ENCODE peak calls at places on chromosomes 13 and 19, in ten cellular contexts. I is BE2C; V is stimulated activated CD4-positive, alpha-beta T cell treated with anti-CD3 and anti-CD28 coated beads, TNF-alpha, amount 100 ng/mL, for 4 hours; P is amygdala; Q is PC-3; L is HTR-8/SVneo; S is ascending aorta; E is head of caudate nucleus; A is activated CD8-positive, alpha-beta T cell treated with anti-CD3 and anti-CD28 coated beads for 36 hours; D is ELF-1. O is an unnamed sample.

GRCh38 chr19:8552810-8553209 is 24.4 kb downstream of the MYO1F start:
- DNase-seq in P (no peak), Q (peak), I (peak), D (peak), E (no peak), L (peak), V (no peak), A (peak), S (no peak), O (peak)

GRCh38 chr13:112895521-112896465 is 73.2 kb upstream of the MCF2L start:
- DNase-seq in A (no peak), D (no peak), I (no peak), Q (no peak), P (no peak), V (no peak), E (no peak), S (no peak), L (no peak), O (no peak)

GRCh38 chr19:4200940-4201542 is 18.6 kb downstream of the ANKRD24 start:
- DNase-seq in I (no peak), E (no peak), A (no peak), P (no peak), S (no peak), V (no peak), Q (no peak), D (no peak), L (no peak), O (no peak)

GRCh38 chr19:11168568-11168967 is 13.0 kb upstream of the SPC24 start:
- DNase-seq in L (peak), Q (peak), V (no peak), E (no peak), P (no peak), S (peak), A (no peak), I (no peak), D (no peak), O (no peak)

GRCh38 chr13:20475927-20476691 is 49.5 kb downstream of the CRYL1 start:
- DNase-seq in Q (no peak), P (no peak), D (peak), L (no peak), S (no peak), I (no peak), V (peak), E (no peak), A (peak), O (no peak)

GRCh38 chr13:33640832-33641231 is 177.1 kb upstream of the RFC3 start:
- DNase-seq in I (no peak), S (no peak), A (no peak), V (no peak), E (no peak), L (no peak), D (no peak), P (no peak), Q (no peak), O (no peak)

GRCh38 chr19:1651548-1652394 is 644 bp downstream of the TCF3 start:
- DNase-seq in I (peak), Q (no peak), P (peak), S (no peak), D (peak), A (peak), V (no peak), E (no peak), L (no peak), O (no peak)

GRCh38 chr13:24107955-24108614 is 52.4 kb upstream of the SPATA13 start:
- DNase-seq in S (no peak), I (no peak), P (no peak), V (no peak), E (no peak), Q (no peak), A (no peak), L (no peak), D (no peak), O (no peak)

GRCh38 chr19:5539431-5539833 is 28.3 kb downstream of the TINCR start:
- DNase-seq in I (peak), P (peak), S (no peak), Q (no peak), D (peak), A (no peak), V (no peak), L (no peak), E (no peak), O (no peak)

GRCh38 chr13:99385940-99386339 is 78.7 kb upstream of the GPR183 start:
- DNase-seq in I (no peak), A (no peak), V (no peak), L (no peak), P (no peak), S (peak), E (no peak), Q (no peak), D (no peak), O (no peak)

GRCh38 chr19:47813304-47813994 is 8.3 kb upstream of the CRX start:
- DNase-seq in Q (peak), V (peak), I (peak), S (peak), L (peak), A (peak), P (peak), E (peak), D (peak), O (no peak)

GRCh38 chr13:114200673-114201005 is 21.6 kb downstream of the CFAP97D2 start:
- DNase-seq in S (no peak), Q (no peak), A (no peak), P (no peak), E (no peak), L (no peak), V (no peak), I (no peak), D (peak), O (no peak)

GRCh38 chr19:14530005-14530348 is 583 bp downstream of the TECR start:
- DNase-seq in E (no peak), Q (no peak), P (no peak), L (no peak), V (no peak), A (no peak), I (peak), D (no peak), S (no peak), O (no peak)

GRCh38 chr19:12751635-12752034 is at the start of gene BEST2:
- DNase-seq in S (no peak), P (no peak), L (no peak), D (no peak), E (no peak), I (no peak), A (no peak), Q (no peak), V (no peak), O (no peak)

GRCh38 chr13:30341815-30342570 is 34.6 kb upstream of the KATNAL1 start:
- DNase-seq in S (peak), E (peak), Q (peak), P (peak), I (peak), V (no peak), L (peak), A (no peak), D (no peak), O (no peak)

GRCh38 chr13:44218501-44219240 is 155.0 kb upstream of the SERP2 start:
- DNase-seq in I (no peak), A (no peak), Q (peak), E (no peak), L (no peak), P (no peak), V (no peak), D (no peak), S (peak), O (no peak)

GRCh38 chr19:5157186-5157585 is 183.4 kb downstream of the PTPRS start:
- DNase-seq in L (no peak), E (no peak), P (no peak), Q (no peak), A (no peak), I (no peak), V (no peak), D (no peak), S (no peak), O (no peak)

GRCh38 chr19:43625918-43626579 is 6.6 kb upstream of the ZNF428 start:
- DNase-seq in S (no peak), A (peak), Q (no peak), E (no peak), I (peak), V (no peak), D (peak), P (peak), L (no peak), O (no peak)

GRCh38 chr19:45439569-45440258 is 16.0 kb upstream of the ERCC1 start:
- DNase-seq in A (peak), S (peak), I (peak), V (peak), D (peak), P (peak), L (peak), E (peak), Q (peak), O (no peak)

GRCh38 chr13:59111711-59112110 is 1052.0 kb downstream of the DIAPH3 start:
- DNase-seq in I (no peak), S (no peak), P (no peak), E (no peak), V (no peak), L (peak), Q (no peak), A (no peak), D (no peak), O (no peak)

GRCh38 chr19:50465986-50466771 is 10.1 kb upstream of the EMC10 start:
- DNase-seq in P (no peak), V (no peak), S (no peak), A (no peak), Q (peak), E (no peak), D (peak), I (peak), L (no peak), O (no peak)

GRCh38 chr13:52053460-52053859 is 29.0 kb downstream of the UTP14C start:
- DNase-seq in Q (no peak), L (no peak), P (no peak), V (no peak), I (peak), D (peak), A (no peak), E (no peak), S (no peak), O (no peak)

GRCh38 chr19:4578552-4579248 is 19.2 kb upstream of the SEMA6B start:
- DNase-seq in D (no peak), S (no peak), E (no peak), L (no peak), V (no peak), Q (no peak), A (no peak), I (no peak), P (no peak), O (no peak)

GRCh38 chr19:50460161-50460765 is 16.0 kb upstream of the EMC10 start:
- DNase-seq in P (no peak), E (no peak), I (no peak), L (peak), A (peak), D (peak), V (no peak), Q (peak), S (no peak), O (no peak)